ENCODE peak calls at places on chromosome 2, in seven cellular contexts. One of them, this sample, is unnamed.

GRCh38 chr2:30288576-30288975 is 57.2 kb downstream of the LBH start:
- DNase-seq in T-helper 1 cell: no peak
- DNase-seq in dorsolateral prefrontal cortex: no peak
- DNase-seq in HuH-7.5: no peak
- DNase-seq in posterior cingulate gyrus: no peak
- DNase-seq in activated CD8-positive, alpha-beta memory T cell treated with anti-CD3 and anti-CD28 coated beads for 24 hours: no peak
- DNase-seq in D341Med: no peak
- DNase-seq in this sample: peak

GRCh38 chr2:27715318-27716165 is 51.9 kb downstream of the SLC4A1AP start:
- DNase-seq in T-helper 1 cell: no peak
- DNase-seq in dorsolateral prefrontal cortex: peak
- DNase-seq in HuH-7.5: no peak
- DNase-seq in posterior cingulate gyrus: peak
- DNase-seq in activated CD8-positive, alpha-beta memory T cell treated with anti-CD3 and anti-CD28 coated beads for 24 hours: peak
- DNase-seq in D341Med: no peak
- DNase-seq in this sample: peak

GRCh38 chr2:45612265-45612664 is 1.2 kb upstream of the SRBD1 start:
- DNase-seq in T-helper 1 cell: no peak
- DNase-seq in dorsolateral prefrontal cortex: no peak
- DNase-seq in HuH-7.5: no peak
- DNase-seq in posterior cingulate gyrus: no peak
- DNase-seq in activated CD8-positive, alpha-beta memory T cell treated with anti-CD3 and anti-CD28 coated beads for 24 hours: no peak
- DNase-seq in D341Med: no peak
- DNase-seq in this sample: no peak

GRCh38 chr2:216188956-216189355 is 79.8 kb downstream of the XRCC5 start:
- DNase-seq in T-helper 1 cell: no peak
- DNase-seq in dorsolateral prefrontal cortex: no peak
- DNase-seq in HuH-7.5: no peak
- DNase-seq in posterior cingulate gyrus: no peak
- DNase-seq in activated CD8-positive, alpha-beta memory T cell treated with anti-CD3 and anti-CD28 coated beads for 24 hours: no peak
- DNase-seq in D341Med: no peak
- DNase-seq in this sample: peak

GRCh38 chr2:240806006-240806405 is 14.0 kb downstream of the KIF1A start:
- DNase-seq in T-helper 1 cell: no peak
- DNase-seq in dorsolateral prefrontal cortex: peak
- DNase-seq in HuH-7.5: no peak
- DNase-seq in posterior cingulate gyrus: peak
- DNase-seq in activated CD8-positive, alpha-beta memory T cell treated with anti-CD3 and anti-CD28 coated beads for 24 hours: no peak
- DNase-seq in D341Med: no peak
- DNase-seq in this sample: no peak

GRCh38 chr2:221792971-221793670 is 221.0 kb upstream of the EPHA4 start:
- DNase-seq in T-helper 1 cell: no peak
- DNase-seq in dorsolateral prefrontal cortex: no peak
- DNase-seq in HuH-7.5: no peak
- DNase-seq in posterior cingulate gyrus: no peak
- DNase-seq in activated CD8-positive, alpha-beta memory T cell treated with anti-CD3 and anti-CD28 coated beads for 24 hours: no peak
- DNase-seq in D341Med: no peak
- DNase-seq in this sample: no peak

GRCh38 chr2:70616168-70616694 is 62.6 kb upstream of the TGFA start:
- DNase-seq in T-helper 1 cell: no peak
- DNase-seq in dorsolateral prefrontal cortex: no peak
- DNase-seq in HuH-7.5: peak
- DNase-seq in posterior cingulate gyrus: no peak
- DNase-seq in activated CD8-positive, alpha-beta memory T cell treated with anti-CD3 and anti-CD28 coated beads for 24 hours: no peak
- DNase-seq in D341Med: no peak
- DNase-seq in this sample: no peak

GRCh38 chr2:69716555-69717120 is 25.3 kb upstream of the ANXA4 start:
- DNase-seq in T-helper 1 cell: no peak
- DNase-seq in dorsolateral prefrontal cortex: no peak
- DNase-seq in HuH-7.5: no peak
- DNase-seq in posterior cingulate gyrus: no peak
- DNase-seq in activated CD8-positive, alpha-beta memory T cell treated with anti-CD3 and anti-CD28 coated beads for 24 hours: no peak
- DNase-seq in D341Med: no peak
- DNase-seq in this sample: peak

GRCh38 chr2:154452906-154453493 is 245.5 kb upstream of the KCNJ3 start:
- DNase-seq in T-helper 1 cell: no peak
- DNase-seq in dorsolateral prefrontal cortex: no peak
- DNase-seq in HuH-7.5: no peak
- DNase-seq in posterior cingulate gyrus: no peak
- DNase-seq in activated CD8-positive, alpha-beta memory T cell treated with anti-CD3 and anti-CD28 coated beads for 24 hours: no peak
- DNase-seq in D341Med: peak
- DNase-seq in this sample: no peak

GRCh38 chr2:39938035-39938835 is 159.2 kb upstream of the THUMPD2 start:
- DNase-seq in T-helper 1 cell: no peak
- DNase-seq in dorsolateral prefrontal cortex: no peak
- DNase-seq in HuH-7.5: no peak
- DNase-seq in posterior cingulate gyrus: no peak
- DNase-seq in activated CD8-positive, alpha-beta memory T cell treated with anti-CD3 and anti-CD28 coated beads for 24 hours: no peak
- DNase-seq in D341Med: no peak
- DNase-seq in this sample: peak

GRCh38 chr2:121504316-121504715 is 26.4 kb upstream of the RNU4ATAC start:
- DNase-seq in T-helper 1 cell: no peak
- DNase-seq in dorsolateral prefrontal cortex: no peak
- DNase-seq in HuH-7.5: no peak
- DNase-seq in posterior cingulate gyrus: no peak
- DNase-seq in activated CD8-positive, alpha-beta memory T cell treated with anti-CD3 and anti-CD28 coated beads for 24 hours: no peak
- DNase-seq in D341Med: no peak
- DNase-seq in this sample: peak

GRCh38 chr2:193088026-193088425 is 893.3 kb upstream of the TMEFF2 start:
- DNase-seq in T-helper 1 cell: no peak
- DNase-seq in dorsolateral prefrontal cortex: no peak
- DNase-seq in HuH-7.5: no peak
- DNase-seq in posterior cingulate gyrus: no peak
- DNase-seq in activated CD8-positive, alpha-beta memory T cell treated with anti-CD3 and anti-CD28 coated beads for 24 hours: no peak
- DNase-seq in D341Med: no peak
- DNase-seq in this sample: no peak

GRCh38 chr2:47568164-47568861 is 165.4 kb downstream of the MSH2 start:
- DNase-seq in T-helper 1 cell: no peak
- DNase-seq in dorsolateral prefrontal cortex: peak
- DNase-seq in HuH-7.5: no peak
- DNase-seq in posterior cingulate gyrus: no peak
- DNase-seq in activated CD8-positive, alpha-beta memory T cell treated with anti-CD3 and anti-CD28 coated beads for 24 hours: no peak
- DNase-seq in D341Med: peak
- DNase-seq in this sample: no peak

GRCh38 chr2:207491086-207491485 is 38.7 kb upstream of the CREB1 start:
- DNase-seq in T-helper 1 cell: no peak
- DNase-seq in dorsolateral prefrontal cortex: no peak
- DNase-seq in HuH-7.5: no peak
- DNase-seq in posterior cingulate gyrus: no peak
- DNase-seq in activated CD8-positive, alpha-beta memory T cell treated with anti-CD3 and anti-CD28 coated beads for 24 hours: no peak
- DNase-seq in D341Med: no peak
- DNase-seq in this sample: peak

GRCh38 chr2:211055438-211055837 is 499.0 kb downstream of the CPS1 start:
- DNase-seq in T-helper 1 cell: no peak
- DNase-seq in dorsolateral prefrontal cortex: no peak
- DNase-seq in HuH-7.5: no peak
- DNase-seq in posterior cingulate gyrus: no peak
- DNase-seq in activated CD8-positive, alpha-beta memory T cell treated with anti-CD3 and anti-CD28 coated beads for 24 hours: no peak
- DNase-seq in D341Med: peak
- DNase-seq in this sample: no peak

GRCh38 chr2:172894723-172895387 is 159.2 kb downstream of the RAPGEF4 start:
- DNase-seq in T-helper 1 cell: no peak
- DNase-seq in dorsolateral prefrontal cortex: no peak
- DNase-seq in HuH-7.5: no peak
- DNase-seq in posterior cingulate gyrus: no peak
- DNase-seq in activated CD8-positive, alpha-beta memory T cell treated with anti-CD3 and anti-CD28 coated beads for 24 hours: no peak
- DNase-seq in D341Med: no peak
- DNase-seq in this sample: no peak

GRCh38 chr2:186455613-186456012 is 30.4 kb upstream of the ZC3H15 start:
- DNase-seq in T-helper 1 cell: no peak
- DNase-seq in dorsolateral prefrontal cortex: no peak
- DNase-seq in HuH-7.5: no peak
- DNase-seq in posterior cingulate gyrus: no peak
- DNase-seq in activated CD8-positive, alpha-beta memory T cell treated with anti-CD3 and anti-CD28 coated beads for 24 hours: no peak
- DNase-seq in D341Med: no peak
- DNase-seq in this sample: no peak

GRCh38 chr2:70442301-70443077 is 111.1 kb downstream of the TGFA start:
- DNase-seq in T-helper 1 cell: no peak
- DNase-seq in dorsolateral prefrontal cortex: no peak
- DNase-seq in HuH-7.5: no peak
- DNase-seq in posterior cingulate gyrus: no peak
- DNase-seq in activated CD8-positive, alpha-beta memory T cell treated with anti-CD3 and anti-CD28 coated beads for 24 hours: peak
- DNase-seq in D341Med: no peak
- DNase-seq in this sample: peak

GRCh38 chr2:30670453-30670852 is 136.8 kb downstream of the CAPN13 start:
- DNase-seq in T-helper 1 cell: no peak
- DNase-seq in dorsolateral prefrontal cortex: no peak
- DNase-seq in HuH-7.5: no peak
- DNase-seq in posterior cingulate gyrus: no peak
- DNase-seq in activated CD8-positive, alpha-beta memory T cell treated with anti-CD3 and anti-CD28 coated beads for 24 hours: no peak
- DNase-seq in D341Med: no peak
- DNase-seq in this sample: peak

GRCh38 chr2:160353166-160353565 is 140.4 kb downstream of the RBMS1 start:
- DNase-seq in T-helper 1 cell: no peak
- DNase-seq in dorsolateral prefrontal cortex: no peak
- DNase-seq in HuH-7.5: no peak
- DNase-seq in posterior cingulate gyrus: no peak
- DNase-seq in activated CD8-positive, alpha-beta memory T cell treated with anti-CD3 and anti-CD28 coated beads for 24 hours: no peak
- DNase-seq in D341Med: peak
- DNase-seq in this sample: no peak

GRCh38 chr2:212027681-212028628 is 510.6 kb downstream of the ERBB4 start:
- DNase-seq in T-helper 1 cell: no peak
- DNase-seq in dorsolateral prefrontal cortex: no peak
- DNase-seq in HuH-7.5: no peak
- DNase-seq in posterior cingulate gyrus: no peak
- DNase-seq in activated CD8-positive, alpha-beta memory T cell treated with anti-CD3 and anti-CD28 coated beads for 24 hours: no peak
- DNase-seq in D341Med: no peak
- DNase-seq in this sample: peak

GRCh38 chr2:7646661-7647060 is 729.4 kb downstream of the RNF144A start:
- DNase-seq in T-helper 1 cell: no peak
- DNase-seq in dorsolateral prefrontal cortex: peak
- DNase-seq in HuH-7.5: no peak
- DNase-seq in posterior cingulate gyrus: peak
- DNase-seq in activated CD8-positive, alpha-beta memory T cell treated with anti-CD3 and anti-CD28 coated beads for 24 hours: no peak
- DNase-seq in D341Med: no peak
- DNase-seq in this sample: no peak

GRCh38 chr2:120503793-120504571 is 158.0 kb downstream of the INHBB start:
- DNase-seq in T-helper 1 cell: no peak
- DNase-seq in dorsolateral prefrontal cortex: no peak
- DNase-seq in HuH-7.5: no peak
- DNase-seq in posterior cingulate gyrus: peak
- DNase-seq in activated CD8-positive, alpha-beta memory T cell treated with anti-CD3 and anti-CD28 coated beads for 24 hours: no peak
- DNase-seq in D341Med: no peak
- DNase-seq in this sample: peak

GRCh38 chr2:191272064-191272463 is 26.9 kb downstream of the MYO1B start:
- DNase-seq in T-helper 1 cell: no peak
- DNase-seq in dorsolateral prefrontal cortex: no peak
- DNase-seq in HuH-7.5: no peak
- DNase-seq in posterior cingulate gyrus: no peak
- DNase-seq in activated CD8-positive, alpha-beta memory T cell treated with anti-CD3 and anti-CD28 coated beads for 24 hours: no peak
- DNase-seq in D341Med: no peak
- DNase-seq in this sample: no peak

GRCh38 chr2:144459937-144460336 is 60.0 kb downstream of the ZEB2 start:
- DNase-seq in T-helper 1 cell: no peak
- DNase-seq in dorsolateral prefrontal cortex: no peak
- DNase-seq in HuH-7.5: no peak
- DNase-seq in posterior cingulate gyrus: no peak
- DNase-seq in activated CD8-positive, alpha-beta memory T cell treated with anti-CD3 and anti-CD28 coated beads for 24 hours: no peak
- DNase-seq in D341Med: no peak
- DNase-seq in this sample: no peak

GRCh38 chr2:231094671-231095346 is 30.0 kb downstream of the HTR2B start:
- DNase-seq in T-helper 1 cell: no peak
- DNase-seq in dorsolateral prefrontal cortex: no peak
- DNase-seq in HuH-7.5: no peak
- DNase-seq in posterior cingulate gyrus: no peak
- DNase-seq in activated CD8-positive, alpha-beta memory T cell treated with anti-CD3 and anti-CD28 coated beads for 24 hours: no peak
- DNase-seq in D341Med: no peak
- DNase-seq in this sample: no peak

This sample was measured in EH.